ENCODE peak calls at places on chromosomes 12 and 14, in nine cellular contexts. R is GM12878, N is H1, Y is HCT116, B is sigmoid colon, S is prostate gland, K is breast epithelium, J is stomach, H is spleen. V is an unnamed sample.

GRCh38 chr12:21818627-21819026 is 44.1 kb upstream of the KCNJ8 start:
- DNase-seq in R (no peak), B (no peak), N (no peak), H (no peak), K (no peak), Y (no peak), S (peak; percentile 17), J (no peak), V (no peak)

GRCh38 chr12:94145231-94145979 is 3.0 kb upstream of the PLXNC1 start:
- DNase-seq in J (no peak), B (no peak), N (no peak), R (no peak), S (no peak), H (no peak), K (no peak), Y (peak; percentile 16), V (no peak)

GRCh38 chr12:100401660-100402059 is 44.8 kb downstream of the SLC17A8 start:
- DNase-seq in H (no peak), N (peak; percentile 14), B (no peak), Y (no peak), K (no peak), J (no peak), R (no peak), S (no peak), V (peak; percentile 30)

GRCh38 chr12:101459642-101460346 is 15.3 kb upstream of the SPIC start:
- DNase-seq in J (peak; percentile 46), S (peak; percentile 38), N (no peak), R (no peak), B (no peak), Y (peak; percentile 59), K (no peak), H (no peak), V (peak; percentile 69)

GRCh38 chr14:73026243-73026844 is 562 bp downstream of the ZFYVE1 start:
- DNase-seq in S (no peak), Y (no peak), N (no peak), R (no peak), K (no peak), J (no peak), B (no peak), H (no peak), V (no peak)

GRCh38 chr12:2092890-2093289 is 40.1 kb downstream of the CACNA1C start:
- DNase-seq in B (no peak), J (no peak), K (no peak), S (no peak), N (no peak), Y (no peak), R (no peak), H (no peak), V (no peak)

GRCh38 chr12:127642208-127642607 is 624.8 kb upstream of the TMEM132C start:
- DNase-seq in N (no peak), B (no peak), Y (no peak), S (no peak), K (no peak), H (no peak), R (no peak), J (no peak), V (no peak)

GRCh38 chr14:30077946-30078345 is 150.3 kb upstream of the PRKD1 start:
- DNase-seq in N (no peak), S (no peak), K (no peak), R (no peak), J (no peak), Y (no peak), B (no peak), H (no peak), V (no peak)

GRCh38 chr14:99265571-99265970 is 6.4 kb downstream of the BCL11B start:
- DNase-seq in S (no peak), H (no peak), Y (no peak), K (no peak), N (no peak), B (no peak), J (no peak), R (no peak), V (no peak)

GRCh38 chr14:80584638-80585505 is 356.7 kb downstream of the CEP128 start:
- DNase-seq in J (no peak), K (no peak), R (no peak), S (no peak), N (no peak), B (no peak), Y (peak; percentile 6), H (no peak), V (no peak)

GRCh38 chr12:50249464-50250229 is 33.7 kb downstream of the LIMA1 start:
- DNase-seq in J (no peak), Y (no peak), R (no peak), N (no peak), H (no peak), S (no peak), B (no peak), K (no peak), V (no peak)

GRCh38 chr14:99212646-99213045 is 59.4 kb downstream of the BCL11B start:
- DNase-seq in H (no peak), K (no peak), Y (no peak), B (no peak), J (no peak), N (no peak), R (no peak), S (no peak), V (no peak)

GRCh38 chr14:69873877-69874780 is 5.1 kb upstream of the SMOC1 start:
- DNase-seq in B (no peak), S (no peak), R (no peak), Y (no peak), N (no peak), H (no peak), J (no peak), K (peak; percentile 24), V (no peak)

GRCh38 chr12:5718680-5719079 is 226.4 kb downstream of the ANO2 start:
- DNase-seq in Y (no peak), S (no peak), H (no peak), B (no peak), N (no peak), K (no peak), R (no peak), J (no peak), V (no peak)

GRCh38 chr12:27781680-27782079 is 1.6 kb upstream of the MANSC4 start:
- DNase-seq in B (no peak), N (no peak), K (no peak), H (no peak), J (no peak), S (no peak), Y (no peak), R (no peak), V (no peak)

DNA sequence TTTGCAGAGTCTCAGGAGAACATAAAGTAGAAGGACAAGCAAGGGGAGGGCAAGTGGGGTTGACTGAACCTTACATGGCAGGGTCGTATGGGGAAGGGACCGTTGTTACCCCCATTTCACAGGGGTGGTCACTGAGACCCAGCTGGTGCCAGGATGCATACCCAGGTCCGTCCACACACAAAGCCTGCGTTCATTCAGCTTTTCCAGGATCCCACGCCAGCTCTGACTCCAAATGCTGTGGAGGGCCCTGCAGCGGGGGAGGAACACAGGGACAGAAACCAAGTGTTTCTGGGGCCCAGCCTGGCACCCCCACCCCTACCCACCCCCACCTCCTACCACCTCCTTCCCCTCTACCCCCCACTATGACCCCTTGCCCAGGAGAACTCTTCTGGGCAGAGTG is 16.5 kb upstream of the CHGA start:
- DNase-seq in R (no peak), N (no peak), H (no peak), Y (no peak), S (no peak), K (no peak), J (no peak), B (no peak), V (no peak)
- TF ChIP-seq POLR2AphosphoS5 in R (no peak), N (no peak), H (no peak), Y (no peak), S (no peak), K (no peak), J (no peak), B (no peak), V (no peak)

DNA sequence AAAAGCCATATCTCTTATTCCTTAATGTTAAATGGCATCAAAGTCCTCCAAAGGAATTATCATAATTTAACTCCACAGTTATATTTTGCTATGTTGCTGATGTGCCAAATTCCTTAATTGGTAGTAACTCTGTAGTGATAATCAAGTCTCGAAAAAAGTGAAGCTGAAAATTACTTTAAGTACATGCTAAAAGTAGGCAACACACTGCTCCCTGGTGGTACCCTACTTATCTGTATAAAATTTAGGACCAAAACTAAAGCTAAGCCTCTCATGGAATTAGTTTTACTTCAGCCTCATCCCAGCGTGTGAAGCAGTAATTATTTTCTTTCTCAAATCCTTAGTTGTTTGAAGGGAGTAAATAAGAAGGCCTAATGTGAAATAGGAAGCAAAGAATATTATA is 132.8 kb downstream of the TTLL5 start:
- DNase-seq in Y (no peak), B (no peak), R (no peak), N (no peak), H (no peak), J (no peak), S (no peak), K (no peak), V (no peak)
- TF ChIP-seq CTCF in Y (no peak), B (peak; percentile 16), R (peak; percentile 6), N (no peak), H (no peak), J (no peak), S (no peak), K (no peak), V (no peak)

GRCh38 chr14:39957290-39957689 is 525.1 kb upstream of the FBXO33 start:
- DNase-seq in Y (no peak), B (no peak), S (no peak), J (no peak), N (no peak), K (no peak), R (no peak), H (no peak), V (no peak)
- TF ChIP-seq POLR2A in Y (no peak), B (no peak), S (no peak), J (no peak), N (no peak), K (no peak), R (no peak), H (no peak), V (no peak)

GRCh38 chr12:120264511-120265202 is 873 bp downstream of the PXN start:
- DNase-seq in K (peak; percentile 86), R (no peak), J (no peak), Y (no peak), B (no peak), N (no peak), S (peak; percentile 64), H (no peak), V (no peak)

GRCh38 chr12:120263725-120264040 is 1.8 kb downstream of the PXN start:
- DNase-seq in S (no peak), J (no peak), R (no peak), K (no peak), B (no peak), Y (no peak), H (no peak), N (no peak), V (no peak)

GRCh38 chr12:120265203-120265482 is 387 bp downstream of the PXN start:
- DNase-seq in H (no peak), R (no peak), J (no peak), B (peak; percentile 77), S (no peak), Y (no peak), N (no peak), K (no peak), V (no peak)

GRCh38 chr12:120262852-120263724 is 2.4 kb downstream of the PXN start:
- DNase-seq in Y (no peak), S (no peak), J (no peak), N (no peak), B (peak; percentile 76), R (no peak), K (no peak), H (no peak), V (no peak)

DNA sequence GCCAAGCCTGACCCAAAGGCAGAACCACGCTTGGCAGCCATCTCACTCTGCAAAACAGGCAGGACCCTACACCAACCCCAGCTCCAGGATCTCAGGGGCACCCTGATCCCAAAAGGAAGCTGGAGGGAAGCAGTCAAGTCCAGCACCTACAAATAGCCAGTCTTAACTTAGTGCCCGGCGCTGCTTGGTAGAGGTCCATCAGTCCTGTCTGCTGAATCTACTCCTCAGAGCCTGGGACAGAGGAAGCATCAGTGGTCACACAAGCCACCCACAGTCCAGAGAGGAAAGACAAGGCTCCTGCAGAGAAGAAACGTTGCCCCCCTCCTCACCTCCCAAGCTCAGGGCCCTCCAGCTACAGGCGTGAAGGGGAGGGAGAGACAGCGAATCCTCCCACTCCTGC is 1.4 kb downstream of the PXN start:
- DNase-seq in S (peak; percentile 22), R (no peak), H (no peak), Y (no peak), N (no peak), K (no peak), B (no peak), J (no peak), V (no peak)
- TF ChIP-seq POLR2AphosphoS5 in S (no peak), R (no peak), H (no peak), Y (no peak), N (no peak), K (no peak), B (no peak), J (no peak), V (no peak)

V was measured in transverse colon.